ENCODE peak calls at places on chromosome 7, in five cellular contexts. Z is globus pallidus; Y is heart right ventricle; I is stimulated activated CD8-positive, alpha-beta memory T cell treated with anti-CD3 and anti-CD28 coated beads, Interleukin-2, amount 100 ng/mL, for 48 hours; U is activated naive CD4-positive, alpha-beta T cell. H is an unnamed sample.

GRCh38 chr7:122919643-122920181 is 33.5 kb upstream of the CADPS2 start:
- DNase-seq in U (no peak), Z (no peak), I (no peak), Y (no peak), H (no peak)

GRCh38 chr7:121330053-121330833 is 1.4 kb downstream of the WNT16 start:
- DNase-seq in Y (no peak), Z (no peak), U (no peak), I (no peak), H (no peak)

GRCh38 chr7:77830649-77831355 is 32.2 kb downstream of the PHTF2 start:
- DNase-seq in Y (no peak), U (no peak), Z (no peak), I (no peak), H (no peak)

GRCh38 chr7:23292623-23293022 is 6.5 kb upstream of the MALSU1 start:
- DNase-seq in Z (no peak), I (no peak), Y (no peak), U (no peak), H (no peak)

GRCh38 chr7:74401137-74401859 is 52.4 kb upstream of the GTF2IRD1 start:
- DNase-seq in Z (peak; percentile 46), I (peak; percentile 72), Y (peak; percentile 65), U (peak; percentile 57), H (no peak)

GRCh38 chr7:106841896-106842390 is 23.1 kb upstream of the PIK3CG start:
- DNase-seq in Y (peak; percentile 19), U (no peak), Z (no peak), I (no peak), H (no peak)

GRCh38 chr7:157713591-157713990 is 376.8 kb downstream of the DNAJB6 start:
- DNase-seq in Y (no peak), Z (no peak), I (no peak), U (no peak), H (no peak)

GRCh38 chr7:106247827-106248201 is 37.0 kb downstream of the NAMPT start:
- DNase-seq in I (no peak), Z (no peak), U (no peak), Y (no peak), H (no peak)

GRCh38 chr7:93226310-93226709 is at the start of gene HEPACAM2:
- DNase-seq in Y (no peak), U (no peak), I (no peak), Z (no peak), H (no peak)

GRCh38 chr7:156344595-156344994 is 296.0 kb upstream of the RNF32 start:
- DNase-seq in U (no peak), Y (no peak), Z (no peak), I (no peak), H (no peak)

GRCh38 chr7:44791278-44792219 is 4.9 kb upstream of the PPIA start:
- DNase-seq in Z (no peak), U (no peak), I (no peak), Y (no peak), H (no peak)

GRCh38 chr7:70114854-70115253 is 516.6 kb downstream of the AUTS2 start:
- DNase-seq in U (no peak), Z (no peak), Y (no peak), I (no peak), H (no peak)

GRCh38 chr7:29569648-29570047 is 6.0 kb downstream of the PRR15 start:
- DNase-seq in Z (no peak), U (no peak), I (no peak), Y (no peak), H (no peak)

GRCh38 chr7:30930621-30931020 is 19.0 kb downstream of the AQP1 start:
- DNase-seq in Z (no peak), U (no peak), I (no peak), Y (no peak), H (no peak)

GRCh38 chr7:21923663-21924062 is 22.0 kb downstream of the CDCA7L start:
- DNase-seq in I (no peak), Z (no peak), Y (peak; percentile 48), U (no peak), H (no peak)

GRCh38 chr7:7719235-7719634 is 828 bp upstream of the RPA3 start:
- DNase-seq in U (peak; percentile 1), I (no peak), Y (peak; percentile 24), Z (peak; percentile 55), H (no peak)

GRCh38 chr7:70752794-70753241 is 379.1 kb upstream of the GALNT17 start:
- DNase-seq in Z (no peak), I (no peak), U (no peak), Y (no peak), H (no peak)

GRCh38 chr7:156074084-156074483 is 261.8 kb upstream of the SHH start:
- DNase-seq in I (no peak), U (no peak), Y (no peak), Z (no peak), H (no peak)

GRCh38 chr7:143429770-143430698 is 13.2 kb upstream of the TAS2R60 start:
- DNase-seq in Y (no peak), I (no peak), U (no peak), Z (no peak), H (no peak)